ENCODE peak calls at places on chromosomes 16 and 17, in nine cellular contexts. R is NCI-H774, C is upper lobe of right lung, J is SHP77, H is kidney, S is skeletal muscle cell, D is choroid plexus epithelial cell, T is lung, U is GM19239. X is an unnamed sample.

GRCh38 chr16:53785044-53785443 is 81.1 kb downstream of the FTO start:
- DNase-seq in C (no peak), J (no peak), D (peak), T (no peak), S (peak), U (no peak), H (no peak), R (no peak), X (no peak)

GRCh38 chr17:68197091-68197996 is 50.5 kb upstream of the AMZ2 start:
- DNase-seq in C (no peak), H (peak), S (no peak), D (no peak), R (no peak), T (no peak), U (no peak), J (no peak), X (peak)

GRCh38 chr17:42743595-42744282 is 1.1 kb downstream of the EZH1 start:
- DNase-seq in J (no peak), C (no peak), T (no peak), H (no peak), R (no peak), U (no peak), D (no peak), S (no peak), X (peak)

GRCh38 chr17:44522883-44523671 is 19.9 kb upstream of the GPATCH8 start:
- DNase-seq in R (peak), T (peak), U (peak), H (no peak), S (no peak), D (peak), C (peak), J (peak), X (no peak)

GRCh38 chr17:83075270-83075880 is 4.0 kb upstream of the METRNL start:
- DNase-seq in C (no peak), H (no peak), D (no peak), T (no peak), J (no peak), U (no peak), S (no peak), R (no peak), X (no peak)

GRCh38 chr17:38511126-38512108 is 83.2 kb downstream of the ARHGAP23 start:
- DNase-seq in S (peak), U (no peak), J (no peak), H (peak), C (no peak), R (no peak), D (peak), T (no peak), X (no peak)

GRCh38 chr17:39208893-39209292 is 8.8 kb downstream of the RPL19 start:
- DNase-seq in R (peak), J (peak), C (peak), H (no peak), U (peak), D (no peak), T (no peak), S (no peak), X (peak)

GRCh38 chr16:47774661-47775060 is 313.5 kb downstream of the PHKB start:
- DNase-seq in J (peak), D (peak), U (no peak), H (no peak), T (no peak), C (no peak), R (no peak), S (peak), X (peak)

GRCh38 chr17:16929281-16929680 is 42.6 kb downstream of the TNFRSF13B start:
- DNase-seq in H (peak), D (no peak), J (no peak), S (no peak), R (no peak), T (no peak), U (no peak), C (peak), X (no peak)

GRCh38 chr17:60506312-60506711 is 19.7 kb downstream of the APPBP2 start:
- DNase-seq in C (no peak), H (no peak), U (no peak), R (no peak), T (no peak), S (peak), D (peak), J (no peak), X (peak)

GRCh38 chr17:40490289-40490853 is 11.1 kb downstream of the TNS4 start:
- DNase-seq in H (peak), C (no peak), U (no peak), J (peak), D (peak), S (no peak), T (no peak), R (peak), X (peak)

GRCh38 chr16:79363035-79363434 is 237.5 kb downstream of the MAF start:
- DNase-seq in U (no peak), J (no peak), S (no peak), D (no peak), C (no peak), H (no peak), T (no peak), R (no peak), X (no peak)

GRCh38 chr16:77409311-77409710 is 25.5 kb downstream of the ADAMTS18 start:
- DNase-seq in H (no peak), S (no peak), R (no peak), C (no peak), T (no peak), J (no peak), D (no peak), U (no peak), X (no peak)

GRCh38 chr16:57413301-57413730 is 8.7 kb downstream of the CCL17 start:
- DNase-seq in T (no peak), U (peak), D (no peak), R (no peak), S (no peak), J (no peak), C (no peak), H (peak), X (no peak)

GRCh38 chr16:2516391-2517240 is 2.9 kb downstream of the ATP6V0C start:
- DNase-seq in S (no peak), C (peak), T (peak), J (no peak), H (peak), R (no peak), D (peak), U (no peak), X (no peak)

GRCh38 chr16:22092143-22092933 is at the start of gene VWA3A:
- DNase-seq in H (peak), D (peak), S (no peak), T (no peak), R (no peak), J (no peak), U (no peak), C (no peak), X (no peak)

GRCh38 chr16:21698169-21699032 is 34.6 kb downstream of the OTOA start:
- DNase-seq in J (no peak), H (no peak), R (no peak), C (no peak), T (no peak), U (no peak), D (no peak), S (no peak), X (no peak)

GRCh38 chr16:9330036-9330545 is 238.6 kb downstream of the HAPSTR1 start:
- DNase-seq in T (no peak), H (no peak), R (no peak), U (no peak), D (no peak), C (no peak), J (no peak), S (no peak), X (no peak)

GRCh38 chr16:12119562-12119961 is 143.0 kb downstream of the SNX29 start:
- DNase-seq in R (no peak), C (peak), H (peak), U (no peak), S (no peak), T (no peak), J (no peak), D (no peak), X (no peak)

GRCh38 chr17:52495646-52496045 is 337.1 kb upstream of the CA10 start:
- DNase-seq in H (no peak), S (no peak), T (no peak), R (no peak), J (no peak), U (no peak), D (no peak), C (no peak), X (no peak)

GRCh38 chr17:9402590-9403199 is 172.9 kb downstream of the STX8 start:
- DNase-seq in U (peak), J (peak), C (no peak), R (no peak), H (no peak), D (peak), S (no peak), T (no peak), X (no peak)

GRCh38 chr17:17412331-17412730 is 64.5 kb upstream of the MED9 start:
- DNase-seq in H (no peak), U (no peak), D (peak), R (no peak), S (peak), J (no peak), T (no peak), C (peak), X (no peak)

GRCh38 chr17:21042434-21043295 is at the start of gene USP22:
- DNase-seq in R (no peak), H (no peak), U (peak), S (no peak), J (no peak), T (no peak), D (no peak), C (no peak), X (peak)

GRCh38 chr17:74525781-74526288 is 5.4 kb downstream of the CD300LB start:
- DNase-seq in C (no peak), J (no peak), S (no peak), D (no peak), R (no peak), H (no peak), T (no peak), U (no peak), X (no peak)

GRCh38 chr17:66522591-66523272 is 220.3 kb downstream of the PRKCA start:
- DNase-seq in S (no peak), U (no peak), C (no peak), H (no peak), J (no peak), R (no peak), T (no peak), D (no peak), X (no peak)

GRCh38 chr17:63973930-63974593 is 1.3 kb upstream of the SCN4A start:
- DNase-seq in D (no peak), T (no peak), U (no peak), R (peak), J (no peak), H (peak), C (no peak), S (no peak), X (peak)

GRCh38 chr17:6138761-6139446 is 68.7 kb downstream of the WSCD1 start:
- DNase-seq in H (no peak), R (no peak), C (no peak), S (no peak), T (no peak), J (no peak), D (no peak), U (no peak), X (no peak)

GRCh38 chr16:17538942-17539341 is 68.2 kb upstream of the XYLT1 start:
- DNase-seq in C (no peak), S (no peak), H (no peak), T (no peak), U (no peak), D (no peak), R (no peak), J (no peak), X (no peak)

X was measured in NCI-H510A treated with DMSO at 0.1 percent for 48 hours.